ENCODE peak calls at places on chromosomes 6 and 20, in four cellular contexts. D, N, R and F are unnamed samples.

GRCh38 chr20:46883847-46884246 is 10.8 kb upstream of the EYA2 start:
- DNase-seq in D (no peak), N (no peak), R (no peak), F (no peak)

GRCh38 chr6:55199239-55199638 is 24.9 kb downstream of the HCRTR2 start:
- DNase-seq in D (no peak), N (no peak), R (no peak), F (no peak)

GRCh38 chr20:41329435-41330342 is 10.9 kb upstream of the LPIN3 start:
- DNase-seq in D (peak), N (peak), R (peak), F (peak)

GRCh38 chr6:37168809-37169457 is 1.0 kb upstream of the PIM1 start:
- DNase-seq in D (no peak), N (no peak), R (no peak), F (no peak)

GRCh38 chr20:34792687-34793363 is 32.6 kb downstream of the NCOA6 start:
- DNase-seq in D (no peak), N (no peak), R (no peak), F (no peak)

GRCh38 chr6:146191600-146191999 is 162.7 kb downstream of the GRM1 start:
- DNase-seq in D (no peak), N (no peak), R (no peak), F (no peak)

GRCh38 chr20:45174434-45175364 is at the start of gene PI3:
- DNase-seq in D (no peak), N (peak), R (no peak), F (no peak)

GRCh38 chr6:34249469-34250370 is 914 bp upstream of the SMIM29 start:
- DNase-seq in D (no peak), N (no peak), R (no peak), F (no peak)

GRCh38 chr20:50013976-50014375 is 31.2 kb downstream of the SNAI1 start:
- DNase-seq in D (no peak), N (no peak), R (no peak), F (no peak)

GRCh38 chr6:6793388-6794250 is 205.1 kb downstream of the LY86 start:
- DNase-seq in D (no peak), N (peak), R (no peak), F (peak)

GRCh38 chr6:110233769-110234374 is 53.6 kb downstream of the CDC40 start:
- DNase-seq in D (no peak), N (no peak), R (no peak), F (no peak)

GRCh38 chr20:5569021-5569420 is 181.2 kb upstream of the SHLD1 start:
- DNase-seq in D (no peak), N (peak), R (no peak), F (peak)

GRCh38 chr6:3732345-3733141 is 19.0 kb downstream of the PXDC1 start:
- DNase-seq in D (peak), N (peak), R (peak), F (no peak)

GRCh38 chr6:162058281-162058875 is 669.2 kb downstream of the PRKN start:
- DNase-seq in D (no peak), N (no peak), R (no peak), F (no peak)

GRCh38 chr20:4120921-4121321 is 105.6 kb upstream of the RNF24 start:
- DNase-seq in D (no peak), N (no peak), R (no peak), F (no peak)

GRCh38 chr20:44552950-44553908 is 29.1 kb upstream of the PKIG start:
- DNase-seq in D (no peak), N (no peak), R (no peak), F (no peak)

GRCh38 chr6:129790786-129791185 is 70.3 kb downstream of the TMEM244 start:
- DNase-seq in D (no peak), N (no peak), R (no peak), F (no peak)

GRCh38 chr20:50561379-50562078 is 51.3 kb downstream of the PTPN1 start:
- DNase-seq in D (no peak), N (no peak), R (no peak), F (no peak)

GRCh38 chr20:50540620-50541605 is 30.7 kb downstream of the PTPN1 start:
- DNase-seq in D (no peak), N (no peak), R (no peak), F (no peak)

GRCh38 chr6:56450882-56451739 is 191.6 kb downstream of the DST start:
- DNase-seq in D (no peak), N (no peak), R (peak), F (no peak)

GRCh38 chr20:25360631-25361286 is 29.9 kb downstream of the ABHD12 start:
- DNase-seq in D (no peak), N (peak), R (peak), F (peak)

GRCh38 chr6:132910759-132911158 is 96.4 kb downstream of the RPS12 start:
- DNase-seq in D (no peak), N (no peak), R (no peak), F (no peak)

GRCh38 chr20:12638633-12639360 is 370.0 kb upstream of the SPTLC3 start:
- DNase-seq in D (no peak), N (no peak), R (no peak), F (no peak)

GRCh38 chr6:17098538-17098937 is 3.3 kb upstream of the STMND1 start:
- DNase-seq in D (no peak), N (no peak), R (no peak), F (no peak)

GRCh38 chr20:4681971-4682370 is 39.7 kb upstream of the PRND start:
- DNase-seq in D (no peak), N (no peak), R (no peak), F (no peak)

GRCh38 chr6:160971151-160971550 is 20.4 kb upstream of the MAP3K4 start:
- DNase-seq in D (no peak), N (no peak), R (no peak), F (no peak)